ENCODE peak calls at places on chromosomes 3 and 15, in four cellular contexts. M, P, D and S are unnamed samples.

GRCh38 chr15:57364282-57365007 is 11.9 kb upstream of the CGNL1 start:
- DNase-seq in M (no peak), P (peak), D (no peak), S (no peak)

GRCh38 chr3:50617096-50617791 is at the start of gene MAPKAPK3:
- DNase-seq in M (no peak), P (no peak), D (no peak), S (no peak)

GRCh38 chr15:78685157-78685830 is 44.3 kb upstream of the CHRNB4 start:
- DNase-seq in M (no peak), P (no peak), D (no peak), S (no peak)

GRCh38 chr3:5232570-5232969 is 45.1 kb downstream of the EDEM1 start:
- DNase-seq in M (no peak), P (no peak), D (no peak), S (no peak)

GRCh38 chr15:85518979-85519761 is 138.8 kb downstream of the AKAP13 start:
- DNase-seq in M (no peak), P (no peak), D (no peak), S (no peak)

GRCh38 chr3:146747928-146748327 is 142.8 kb upstream of the PLSCR5 start:
- DNase-seq in M (no peak), P (peak), D (no peak), S (no peak)

GRCh38 chr3:59388555-59389280 is 338.9 kb upstream of the CFAP20DC start:
- DNase-seq in M (no peak), P (no peak), D (no peak), S (no peak)

GRCh38 chr15:63560741-63561448 is 36.3 kb upstream of the FBXL22 start:
- DNase-seq in M (no peak), P (no peak), D (no peak), S (no peak)

GRCh38 chr3:189001559-189001958 is 170.2 kb upstream of the TPRG1 start:
- DNase-seq in M (no peak), P (peak), D (no peak), S (no peak)

GRCh38 chr3:61789861-61790260 is 228.5 kb downstream of the PTPRG start:
- DNase-seq in M (no peak), P (no peak), D (no peak), S (no peak)

GRCh38 chr3:133535971-133536634 is 37.4 kb upstream of the CDV3 start:
- DNase-seq in M (no peak), P (peak), D (no peak), S (no peak)

GRCh38 chr3:129230311-129231019 is 18.9 kb upstream of the COPG1 start:
- DNase-seq in M (peak), P (peak), D (no peak), S (no peak)

GRCh38 chr3:50632450-50632849 is 15.5 kb downstream of the MAPKAPK3 start:
- DNase-seq in M (no peak), P (no peak), D (no peak), S (no peak)

GRCh38 chr15:75231836-75232235 is 26.3 kb upstream of the GOLGA6C start:
- DNase-seq in M (no peak), P (no peak), D (no peak), S (no peak)

GRCh38 chr3:57164217-57164605 is 942 bp downstream of the IL17RD start:
- DNase-seq in M (peak), P (peak), D (no peak), S (no peak)

GRCh38 chr15:40054746-40055575 is 16.0 kb upstream of the SRP14 start:
- DNase-seq in M (peak), P (peak), D (no peak), S (no peak)

GRCh38 chr3:38579551-38580449 is 69.7 kb downstream of the SCN5A start:
- DNase-seq in M (no peak), P (peak), D (no peak), S (no peak)

GRCh38 chr3:55896155-55896554 is 409.0 kb upstream of the WNT5A start:
- DNase-seq in M (no peak), P (no peak), D (no peak), S (no peak)

GRCh38 chr3:194945508-194945907 is 259.8 kb downstream of the FAM43A start:
- DNase-seq in M (no peak), P (no peak), D (no peak), S (no peak)

GRCh38 chr3:197003461-197004385 is 25.9 kb downstream of the MELTF start:
- DNase-seq in M (no peak), P (no peak), D (no peak), S (no peak)

GRCh38 chr15:66944121-66944520 is 121.3 kb upstream of the SMAD3 start:
- DNase-seq in M (no peak), P (no peak), D (no peak), S (no peak)

GRCh38 chr3:126056681-126057546 is 27.0 kb downstream of the SLC41A3 start:
- DNase-seq in M (no peak), P (peak), D (no peak), S (no peak)

GRCh38 chr3:109224333-109224732 is 87.8 kb downstream of the C3orf85 start:
- DNase-seq in M (no peak), P (no peak), D (no peak), S (no peak)

GRCh38 chr3:110815008-110815583 is 256.5 kb upstream of the NECTIN3 start:
- DNase-seq in M (no peak), P (no peak), D (no peak), S (no peak)

GRCh38 chr3:107431298-107432012 is 54.2 kb downstream of the CCDC54 start:
- DNase-seq in M (peak), P (peak), D (peak), S (no peak)

GRCh38 chr3:141646760-141647561 is 91.1 kb upstream of the RNF7 start:
- DNase-seq in M (peak), P (peak), D (no peak), S (no peak)

GRCh38 chr15:98174286-98174685 is 213.8 kb downstream of the ARRDC4 start:
- DNase-seq in M (no peak), P (no peak), D (no peak), S (no peak)

GRCh38 chr3:61967019-61967418 is 405.6 kb downstream of the PTPRG start:
- DNase-seq in M (no peak), P (no peak), D (no peak), S (no peak)

GRCh38 chr3:25747033-25747432 is 36.2 kb downstream of the NGLY1 start:
- DNase-seq in M (no peak), P (peak), D (no peak), S (no peak)

GRCh38 chr15:91947370-91947769 is 93.9 kb downstream of the SLCO3A1 start:
- DNase-seq in M (no peak), P (no peak), D (no peak), S (no peak)

GRCh38 chr15:25728816-25729215 is 134.3 kb downstream of the ATP10A start:
- DNase-seq in M (no peak), P (no peak), D (no peak), S (no peak)

GRCh38 chr3:62604301-62604700 is 231.0 kb upstream of the FEZF2 start:
- DNase-seq in M (no peak), P (peak), D (no peak), S (no peak)

GRCh38 chr3:29759443-29760033 is 478.7 kb downstream of the RBMS3 start:
- DNase-seq in M (no peak), P (peak), D (no peak), S (no peak)

GRCh38 chr3:45554001-45554691 is 40.4 kb upstream of the LIMD1 start:
- DNase-seq in M (no peak), P (no peak), D (no peak), S (no peak)

GRCh38 chr15:28459279-28459678 is 73.5 kb downstream of the GOLGA8G start:
- DNase-seq in M (no peak), P (peak), D (no peak), S (no peak)

GRCh38 chr3:71341721-71342120 is 241.8 kb downstream of the FOXP1 start:
- DNase-seq in M (no peak), P (peak), D (no peak), S (no peak)

GRCh38 chr15:68739390-68740075 is 81.2 kb downstream of the ANP32A start:
- DNase-seq in M (no peak), P (no peak), D (no peak), S (no peak)

GRCh38 chr3:76776927-76777326 is 263.0 kb upstream of the ROBO2 start:
- DNase-seq in M (no peak), P (no peak), D (no peak), S (no peak)

GRCh38 chr15:90101969-90102890 is at the start of gene IDH2:
- DNase-seq in M (peak), P (peak), D (peak), S (no peak)

GRCh38 chr15:38145671-38146111 is 106.9 kb upstream of the SPRED1 start:
- DNase-seq in M (no peak), P (peak), D (no peak), S (no peak)

GRCh38 chr15:77034620-77035467 is 36.1 kb downstream of the TSPAN3 start:
- DNase-seq in M (peak), P (no peak), D (peak), S (no peak)
- TF ChIP-seq CTCF in M (peak), P (peak), D (peak), S (no peak)

GRCh38 chr15:22939051-22939450 is 41.1 kb downstream of the CYFIP1 start:
- DNase-seq in M (no peak), P (no peak), D (no peak), S (no peak)
- TF ChIP-seq CTCF in M (no peak), P (no peak), D (no peak), S (no peak)

DNA sequence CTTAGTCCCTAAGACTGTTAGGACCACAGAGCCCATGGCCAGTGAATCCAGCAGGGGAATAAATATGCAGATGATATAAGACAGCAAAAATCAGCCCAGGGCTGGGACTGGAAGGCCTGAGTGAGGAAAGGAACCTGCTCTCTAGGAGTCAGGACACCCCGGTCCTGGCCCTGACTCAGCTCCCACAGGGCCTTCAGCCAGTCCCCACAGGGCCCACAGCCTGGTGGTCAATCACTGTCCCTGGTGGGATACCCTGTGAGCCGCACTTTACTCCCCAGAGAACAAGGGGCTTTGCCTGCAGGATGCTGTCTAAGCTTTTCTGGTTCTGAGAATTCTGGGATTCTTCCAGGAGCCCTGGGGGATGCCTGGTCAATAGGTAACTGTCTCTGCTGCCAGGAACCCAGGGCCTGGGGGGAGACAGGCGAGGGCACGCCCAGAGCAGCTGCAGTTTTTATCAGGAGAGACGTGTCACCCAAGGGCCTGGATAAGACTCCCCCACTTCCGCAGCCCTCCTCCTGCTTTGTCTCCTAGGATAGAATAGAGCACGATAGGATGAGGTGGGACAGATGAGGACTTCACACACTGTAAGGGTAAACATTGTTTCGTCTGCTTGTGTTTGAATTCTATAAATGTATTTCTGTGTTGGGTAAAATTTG is 49.5 kb upstream of the MCF2L2 start:
- DNase-seq in M (no peak), P (no peak), D (no peak), S (no peak)
- TF ChIP-seq CTCF in M (no peak), P (no peak), D (no peak), S (no peak)

GRCh38 chr15:33670567-33670966 is 297.7 kb upstream of the CHRM5 start:
- DNase-seq in M (no peak), P (no peak), D (no peak), S (no peak)

GRCh38 chr15:33678606-33679005 is 289.7 kb upstream of the CHRM5 start:
- DNase-seq in M (no peak), P (no peak), D (no peak), S (no peak)

GRCh38 chr15:33671456-33671855 is 296.8 kb upstream of the CHRM5 start:
- DNase-seq in M (no peak), P (no peak), D (no peak), S (no peak)

GRCh38 chr15:33679065-33679464 is 289.2 kb upstream of the CHRM5 start:
- DNase-seq in M (no peak), P (no peak), D (no peak), S (no peak)

GRCh38 chr15:33675246-33675645 is 293.1 kb upstream of the CHRM5 start:
- DNase-seq in M (no peak), P (peak), D (no peak), S (no peak)
- TF ChIP-seq CTCF in M (peak), P (peak), D (no peak), S (no peak)

DNA sequence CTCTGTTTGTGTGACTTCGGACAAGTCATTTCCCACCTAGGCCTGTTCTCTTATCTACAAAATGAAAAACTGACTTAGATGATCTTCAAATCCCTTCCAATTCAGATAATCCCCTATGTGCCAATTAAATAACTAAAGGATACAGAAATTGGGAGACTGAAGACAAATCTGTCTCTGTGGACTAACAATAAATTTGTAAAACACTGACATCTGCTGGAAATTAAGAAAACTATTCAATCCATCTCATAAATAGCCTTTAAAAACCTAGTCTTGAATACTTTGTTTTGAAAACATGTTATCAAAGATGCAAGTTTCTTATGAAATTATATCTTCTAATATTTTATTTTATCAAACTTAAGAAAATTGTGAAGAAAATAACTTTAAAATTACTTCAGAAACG is 38.3 kb downstream of the MTHFS start:
- DNase-seq in M (no peak), P (no peak), D (no peak), S (no peak)
- TF ChIP-seq CTCF in M (no peak), P (peak), D (no peak), S (no peak)

GRCh38 chr15:101256756-101257155 is 4.9 kb upstream of the CHSY1 start:
- DNase-seq in M (no peak), P (no peak), D (no peak), S (no peak)
- TF ChIP-seq CTCF in M (no peak), P (peak), D (no peak), S (no peak)